ENCODE peak calls at places on chromosomes 3 and 15, in eight cellular contexts. One of them, this sample, is unnamed. For H3K4me1, the result is how much of the 10 kb centered on the place peaks cover.

GRCh38 chr3:133970916-133971315 is 58.8 kb downstream of the SLCO2A1 start:
- DNase-seq in mesenchymal stem cell: no peak
- DNase-seq in PC-9: no peak
- DNase-seq in mammary epithelial cell: no peak
- DNase-seq in psoas muscle: no peak
- DNase-seq in GM23338: no peak
- DNase-seq in uterus: no peak
- DNase-seq in lung: no peak
- DNase-seq in this sample: no peak

GRCh38 chr15:56298723-56299122 is 55.0 kb upstream of the RFX7 start:
- DNase-seq in mesenchymal stem cell: no peak
- DNase-seq in PC-9: no peak
- DNase-seq in mammary epithelial cell: no peak
- DNase-seq in psoas muscle: no peak
- DNase-seq in GM23338: no peak
- DNase-seq in uterus: no peak
- DNase-seq in lung: no peak
- DNase-seq in this sample: no peak

GRCh38 chr3:27900316-27900715 is 178.2 kb upstream of the EOMES start:
- DNase-seq in mesenchymal stem cell: no peak
- DNase-seq in PC-9: no peak
- DNase-seq in mammary epithelial cell: no peak
- DNase-seq in psoas muscle: no peak
- DNase-seq in GM23338: no peak
- DNase-seq in uterus: no peak
- DNase-seq in lung: no peak
- DNase-seq in this sample: no peak

GRCh38 chr3:3615533-3615932 is 183.7 kb upstream of the LRRN1 start:
- DNase-seq in mesenchymal stem cell: no peak
- DNase-seq in PC-9: no peak
- DNase-seq in mammary epithelial cell: peak
- DNase-seq in psoas muscle: no peak
- DNase-seq in GM23338: no peak
- DNase-seq in uterus: no peak
- DNase-seq in lung: no peak
- DNase-seq in this sample: no peak

GRCh38 chr15:80285379-80285778 is 33.4 kb upstream of the CTXND1 start:
- DNase-seq in mesenchymal stem cell: no peak
- DNase-seq in PC-9: no peak
- DNase-seq in mammary epithelial cell: no peak
- DNase-seq in psoas muscle: no peak
- DNase-seq in GM23338: no peak
- DNase-seq in uterus: no peak
- DNase-seq in lung: no peak
- DNase-seq in this sample: no peak

GRCh38 chr3:26963356-26963742 is 340.8 kb downstream of the LRRC3B start:
- DNase-seq in mesenchymal stem cell: no peak
- DNase-seq in PC-9: no peak
- DNase-seq in mammary epithelial cell: no peak
- DNase-seq in psoas muscle: no peak
- DNase-seq in GM23338: peak
- DNase-seq in uterus: no peak
- DNase-seq in lung: no peak
- DNase-seq in this sample: no peak

GRCh38 chr15:44215594-44215993 is 20.5 kb upstream of the FRMD5 start:
- DNase-seq in mesenchymal stem cell: peak
- DNase-seq in PC-9: peak
- DNase-seq in mammary epithelial cell: peak
- DNase-seq in psoas muscle: no peak
- DNase-seq in GM23338: no peak
- DNase-seq in uterus: no peak
- DNase-seq in lung: no peak
- DNase-seq in this sample: no peak

GRCh38 chr15:93031103-93031464 is 57.9 kb downstream of the RGMA start:
- DNase-seq in mesenchymal stem cell: no peak
- DNase-seq in PC-9: no peak
- DNase-seq in mammary epithelial cell: no peak
- DNase-seq in psoas muscle: no peak
- DNase-seq in GM23338: peak
- DNase-seq in uterus: peak
- DNase-seq in lung: no peak
- DNase-seq in this sample: no peak

GRCh38 chr15:65040461-65040860 is 4.7 kb upstream of the SLC51B start:
- DNase-seq in mesenchymal stem cell: no peak
- DNase-seq in PC-9: no peak
- DNase-seq in mammary epithelial cell: no peak
- DNase-seq in psoas muscle: no peak
- DNase-seq in GM23338: no peak
- DNase-seq in uterus: no peak
- DNase-seq in lung: no peak
- DNase-seq in this sample: no peak

GRCh38 chr3:27293954-27294353 is 75.2 kb downstream of the NEK10 start:
- DNase-seq in mesenchymal stem cell: peak
- DNase-seq in PC-9: no peak
- DNase-seq in mammary epithelial cell: no peak
- DNase-seq in psoas muscle: no peak
- DNase-seq in GM23338: no peak
- DNase-seq in uterus: no peak
- DNase-seq in lung: no peak
- DNase-seq in this sample: no peak

GRCh38 chr3:180594631-180595348 is 7.2 kb upstream of the TTC14 start:
- DNase-seq in mesenchymal stem cell: peak
- DNase-seq in PC-9: no peak
- DNase-seq in mammary epithelial cell: peak
- DNase-seq in psoas muscle: no peak
- DNase-seq in GM23338: peak
- DNase-seq in uterus: no peak
- DNase-seq in lung: no peak
- DNase-seq in this sample: no peak

DNA sequence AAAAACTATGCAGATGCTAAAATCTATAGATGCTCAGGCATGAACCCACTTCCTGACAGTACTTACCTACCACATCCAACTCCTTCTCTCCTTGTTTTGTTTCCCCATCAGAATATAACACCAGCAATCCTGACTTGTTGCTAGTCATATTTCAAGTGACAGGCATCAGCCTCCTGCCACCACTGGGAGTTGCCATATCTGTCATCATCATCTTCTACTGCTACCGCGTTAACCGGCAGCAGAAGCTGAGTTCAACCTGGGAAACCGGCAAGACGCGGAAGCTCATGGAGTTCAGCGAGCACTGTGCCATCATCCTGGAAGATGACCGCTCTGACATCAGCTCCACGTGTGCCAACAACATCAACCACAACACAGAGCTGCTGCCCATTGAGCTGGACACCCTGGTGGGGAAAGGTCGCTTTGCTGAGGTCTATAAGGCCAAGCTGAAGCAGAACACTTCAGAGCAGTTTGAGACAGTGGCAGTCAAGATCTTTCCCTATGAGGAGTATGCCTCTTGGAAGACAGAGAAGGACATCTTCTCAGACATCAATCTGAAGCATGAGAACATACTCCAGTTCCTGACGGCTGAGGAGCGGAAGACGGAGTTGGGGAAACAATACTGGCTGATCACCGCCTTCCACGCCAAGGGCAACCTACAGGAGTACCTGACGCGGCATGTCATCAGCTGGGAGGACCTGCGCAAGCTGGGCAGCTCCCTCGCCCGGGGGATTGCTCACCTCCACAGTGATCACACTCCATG is 65.3 kb downstream of the TGFBR2 start:
- DNase-seq in mesenchymal stem cell: no peak
- DNase-seq in PC-9: no peak
- DNase-seq in mammary epithelial cell: no peak
- DNase-seq in psoas muscle: no peak
- DNase-seq in GM23338: no peak
- DNase-seq in uterus: no peak
- DNase-seq in lung: no peak
- DNase-seq in this sample: no peak
- H3K4me1 ChIP-seq in mesenchymal stem cell: under half
- H3K4me1 ChIP-seq in PC-9: under half
- H3K4me1 ChIP-seq in mammary epithelial cell: under half
- H3K4me1 ChIP-seq in psoas muscle: under half
- H3K4me1 ChIP-seq in GM23338: under half
- H3K4me1 ChIP-seq in uterus: under half
- H3K4me1 ChIP-seq in lung: under half
- H3K4me1 ChIP-seq in this sample: half or more

DNA sequence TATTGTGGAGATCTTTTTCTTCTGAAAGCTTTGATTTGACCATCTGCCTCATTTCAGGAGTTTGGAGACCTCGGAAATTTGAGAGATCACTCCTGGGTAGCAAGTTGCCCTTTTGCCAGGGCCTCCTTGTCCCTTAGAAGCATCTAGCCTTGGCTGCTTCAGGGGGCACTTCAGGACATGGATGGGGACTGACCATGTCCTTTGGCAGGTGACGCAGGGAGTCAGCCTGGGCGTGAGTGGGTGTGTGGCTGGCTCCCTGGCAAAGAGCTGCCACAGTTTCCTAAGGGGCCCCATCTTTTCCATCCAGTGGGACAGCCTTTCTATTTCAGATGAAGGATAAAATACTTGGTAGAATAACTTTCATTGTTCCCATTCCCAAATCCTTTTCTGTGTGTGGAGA is 27.6 kb downstream of the EEFSEC start:
- DNase-seq in mesenchymal stem cell: no peak
- DNase-seq in PC-9: no peak
- DNase-seq in mammary epithelial cell: no peak
- DNase-seq in psoas muscle: no peak
- DNase-seq in GM23338: no peak
- DNase-seq in uterus: no peak
- DNase-seq in lung: no peak
- DNase-seq in this sample: no peak
- H3K4me1 ChIP-seq in mesenchymal stem cell: under half
- H3K4me1 ChIP-seq in PC-9: under half
- H3K4me1 ChIP-seq in mammary epithelial cell: under half
- H3K4me1 ChIP-seq in psoas muscle: under half
- H3K4me1 ChIP-seq in GM23338: under half
- H3K4me1 ChIP-seq in uterus: under half
- H3K4me1 ChIP-seq in lung: under half
- H3K4me1 ChIP-seq in this sample: under half

DNA sequence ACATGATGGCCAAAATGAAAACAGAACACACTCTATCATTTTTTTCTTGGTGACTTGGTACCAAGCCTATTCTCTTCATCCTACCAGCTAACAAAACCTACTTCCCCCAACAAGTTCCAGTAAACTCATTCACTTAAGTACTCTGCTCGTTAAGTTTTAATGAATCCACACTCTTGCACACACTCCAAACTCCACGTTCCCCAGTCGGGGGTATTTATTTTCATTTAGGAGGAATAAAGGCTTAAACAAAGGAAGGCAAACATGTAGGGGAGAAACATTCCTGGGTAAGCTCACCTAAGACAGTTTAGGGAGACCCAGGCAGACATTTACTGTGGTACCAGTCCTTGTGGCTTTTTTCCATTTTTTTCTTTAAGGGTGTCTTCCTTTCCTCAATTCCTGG is 117.5 kb upstream of the C15orf61 start:
- DNase-seq in mesenchymal stem cell: no peak
- DNase-seq in PC-9: no peak
- DNase-seq in mammary epithelial cell: no peak
- DNase-seq in psoas muscle: no peak
- DNase-seq in GM23338: no peak
- DNase-seq in uterus: no peak
- DNase-seq in lung: no peak
- DNase-seq in this sample: no peak
- H3K4me1 ChIP-seq in mesenchymal stem cell: under half
- H3K4me1 ChIP-seq in PC-9: under half
- H3K4me1 ChIP-seq in mammary epithelial cell: under half
- H3K4me1 ChIP-seq in psoas muscle: under half
- H3K4me1 ChIP-seq in GM23338: under half
- H3K4me1 ChIP-seq in uterus: under half
- H3K4me1 ChIP-seq in lung: under half
- H3K4me1 ChIP-seq in this sample: under half

DNA sequence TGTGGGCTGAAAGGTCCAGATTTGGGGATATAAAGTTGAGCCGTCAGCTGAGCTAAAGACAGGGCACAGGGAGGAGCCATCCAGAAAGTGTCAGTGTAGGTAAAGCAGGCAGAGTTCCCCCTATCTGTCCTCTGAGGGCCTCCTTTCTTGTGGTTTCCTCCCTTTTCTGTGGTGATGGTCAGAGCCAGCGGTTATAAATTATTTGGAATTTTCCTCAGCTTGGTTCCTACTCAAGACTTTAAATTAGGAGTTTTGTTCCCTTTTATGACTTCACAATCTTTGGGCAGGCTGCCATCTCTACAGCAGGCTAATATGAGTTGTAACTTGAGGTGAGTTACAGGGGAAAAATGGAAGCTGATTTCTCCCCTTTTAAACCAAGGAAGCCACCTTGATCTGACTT is 55.2 kb downstream of the FLNB start:
- DNase-seq in mesenchymal stem cell: no peak
- DNase-seq in PC-9: no peak
- DNase-seq in mammary epithelial cell: peak
- DNase-seq in psoas muscle: no peak
- DNase-seq in GM23338: no peak
- DNase-seq in uterus: peak
- DNase-seq in lung: no peak
- DNase-seq in this sample: no peak
- H3K4me1 ChIP-seq in mesenchymal stem cell: under half
- H3K4me1 ChIP-seq in PC-9: under half
- H3K4me1 ChIP-seq in mammary epithelial cell: under half
- H3K4me1 ChIP-seq in psoas muscle: under half
- H3K4me1 ChIP-seq in GM23338: half or more
- H3K4me1 ChIP-seq in uterus: under half
- H3K4me1 ChIP-seq in lung: under half
- H3K4me1 ChIP-seq in this sample: under half

GRCh38 chr3:13022348-13023250 is 50.6 kb downstream of the IQSEC1 start:
- DNase-seq in mesenchymal stem cell: peak
- DNase-seq in PC-9: peak
- DNase-seq in mammary epithelial cell: no peak
- DNase-seq in psoas muscle: peak
- DNase-seq in GM23338: peak
- DNase-seq in uterus: peak
- DNase-seq in lung: peak
- DNase-seq in this sample: peak
- H3K4me1 ChIP-seq in mesenchymal stem cell: half or more
- H3K4me1 ChIP-seq in PC-9: half or more
- H3K4me1 ChIP-seq in mammary epithelial cell: under half
- H3K4me1 ChIP-seq in psoas muscle: under half
- H3K4me1 ChIP-seq in GM23338: under half
- H3K4me1 ChIP-seq in uterus: under half
- H3K4me1 ChIP-seq in lung: under half
- H3K4me1 ChIP-seq in this sample: half or more

DNA sequence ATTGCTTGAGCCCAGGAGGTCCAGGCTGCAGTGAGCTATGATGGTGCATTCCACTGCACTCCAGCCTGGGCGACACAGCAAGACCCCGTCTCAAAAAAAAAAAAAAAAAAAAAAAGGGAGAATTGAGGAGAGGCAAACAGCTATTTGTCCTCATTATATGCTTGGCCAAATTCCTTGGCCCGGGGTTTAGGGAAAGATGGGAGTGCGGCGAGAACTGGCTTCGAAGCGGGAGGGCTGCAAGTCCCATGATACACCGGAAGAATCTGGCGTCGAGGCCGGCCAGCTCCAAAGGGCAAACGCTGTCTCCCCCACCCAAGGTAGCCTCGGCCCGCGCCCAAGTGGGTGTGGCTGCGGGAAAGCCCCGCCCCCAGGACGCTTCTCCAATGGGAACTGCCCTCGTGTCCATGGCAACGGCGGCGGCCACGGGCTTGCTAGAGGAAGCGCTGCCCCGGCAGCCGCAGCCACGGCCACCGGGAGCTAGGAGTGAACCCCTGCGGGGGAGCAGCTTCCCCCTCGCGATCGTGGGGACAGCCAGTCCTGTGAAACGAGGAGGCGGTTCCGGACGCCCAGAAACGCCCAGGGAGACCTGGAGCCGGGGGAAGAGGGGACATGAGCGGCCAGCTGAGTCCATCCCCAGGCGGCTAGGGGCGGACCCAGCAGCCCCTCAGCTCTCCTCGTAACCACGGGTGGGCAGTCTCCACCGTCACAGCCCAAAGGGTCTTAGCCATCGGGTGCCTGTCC is at the start of gene TTLL13:
- DNase-seq in mesenchymal stem cell: peak
- DNase-seq in PC-9: peak
- DNase-seq in mammary epithelial cell: peak
- DNase-seq in psoas muscle: peak
- DNase-seq in GM23338: peak
- DNase-seq in uterus: peak
- DNase-seq in lung: peak
- DNase-seq in this sample: peak
- H3K4me1 ChIP-seq in mesenchymal stem cell: under half
- H3K4me1 ChIP-seq in PC-9: under half
- H3K4me1 ChIP-seq in mammary epithelial cell: under half
- H3K4me1 ChIP-seq in psoas muscle: under half
- H3K4me1 ChIP-seq in GM23338: under half
- H3K4me1 ChIP-seq in uterus: under half
- H3K4me1 ChIP-seq in lung: under half
- H3K4me1 ChIP-seq in this sample: under half

This sample was measured in heart right ventricle.